ENCODE peak calls at places on chromosome 1, in nine cellular contexts. W is neuronal stem cell; E is activated gamma-delta T cell treated with Interleukin-2 at 50 U/mL for 16 hours; T is C1 segment of cervical spinal cord; L is stimulated activated CD4-positive, alpha-beta T cell treated with anti-CD3 and anti-CD28 coated beads, Interleukin-1b, Interleukin-23, amount 100 ng/mL, for 48 hours; R is SHP77; F is kidney; M is cerebellum; D is ureter. Y is an unnamed sample.

GRCh38 chr1:200558866-200559459 is 61.6 kb downstream of the KIF14 start:
- DNase-seq in D (no peak), R (peak), T (no peak), M (peak), W (no peak), L (no peak), E (no peak), F (no peak), Y (no peak)

GRCh38 chr1:229480500-229480899 is 27.6 kb downstream of the NUP133 start:
- DNase-seq in D (no peak), F (no peak), M (no peak), W (no peak), L (no peak), T (no peak), R (no peak), E (no peak), Y (no peak)

GRCh38 chr1:230103341-230104173 is 36.5 kb downstream of the GALNT2 start:
- DNase-seq in M (no peak), D (no peak), L (no peak), E (no peak), F (no peak), W (no peak), R (no peak), T (no peak), Y (no peak)

GRCh38 chr1:165444897-165445370 is at the start of gene RXRG:
- DNase-seq in E (no peak), F (peak), D (no peak), R (no peak), M (no peak), T (peak), W (peak), L (peak), Y (peak)

GRCh38 chr1:172351347-172351746 is 69.1 kb upstream of the C1orf105 start:
- DNase-seq in M (no peak), T (no peak), W (no peak), E (no peak), D (no peak), F (no peak), L (no peak), R (no peak), Y (no peak)

GRCh38 chr1:149931212-149931805 is 3.7 kb upstream of the SF3B4 start:
- DNase-seq in W (no peak), T (no peak), D (no peak), R (no peak), M (no peak), F (no peak), L (no peak), E (no peak), Y (no peak)

GRCh38 chr1:52636701-52637695 is 4.0 kb downstream of the SHISAL2A start:
- DNase-seq in D (no peak), F (no peak), M (no peak), T (no peak), R (no peak), E (peak), W (no peak), L (peak), Y (no peak)

GRCh38 chr1:67679691-67680090 is 5.3 kb upstream of the GADD45A start:
- DNase-seq in L (no peak), E (no peak), R (no peak), T (no peak), F (no peak), W (no peak), M (no peak), D (no peak), Y (no peak)

GRCh38 chr1:175338447-175339135 is 146.0 kb upstream of the KIAA0040 start:
- DNase-seq in T (no peak), E (peak), W (no peak), D (no peak), L (peak), F (no peak), M (no peak), R (peak), Y (no peak)

GRCh38 chr1:9842781-9843575 is 19.2 kb upstream of the CLSTN1 start:
- DNase-seq in E (no peak), F (peak), D (no peak), M (peak), L (no peak), W (no peak), T (no peak), R (peak), Y (peak)

GRCh38 chr1:43438576-43439120 is 15.1 kb downstream of the HYI start:
- DNase-seq in L (no peak), E (no peak), R (no peak), F (peak), M (no peak), T (no peak), W (no peak), D (no peak), Y (peak)

GRCh38 chr1:241640867-241641542 is 836 bp upstream of the CHML start:
- DNase-seq in E (no peak), T (no peak), L (no peak), F (no peak), M (peak), D (no peak), R (peak), W (no peak), Y (no peak)

GRCh38 chr1:169816617-169817016 is 21.9 kb upstream of the METTL18 start:
- DNase-seq in W (no peak), E (no peak), M (no peak), D (no peak), R (no peak), T (no peak), L (no peak), F (no peak), Y (no peak)

GRCh38 chr1:220775238-220775853 is 11.4 kb upstream of the MTARC1 start:
- DNase-seq in D (no peak), M (no peak), F (no peak), W (no peak), L (peak), E (peak), T (no peak), R (peak), Y (peak)

GRCh38 chr1:77424236-77424635 is 142.4 kb downstream of the AK5 start:
- DNase-seq in W (no peak), D (no peak), M (no peak), F (no peak), T (no peak), L (no peak), E (no peak), R (no peak), Y (no peak)

GRCh38 chr1:10781137-10781536 is 15.3 kb downstream of the CASZ1 start:
- DNase-seq in T (no peak), R (no peak), L (no peak), D (no peak), E (no peak), M (no peak), F (peak), W (no peak), Y (peak)

GRCh38 chr1:204174958-204175357 is 8.8 kb upstream of the REN start:
- DNase-seq in L (no peak), R (no peak), T (no peak), F (no peak), E (no peak), M (no peak), D (no peak), W (no peak), Y (no peak)

GRCh38 chr1:119715542-119715941 is 3.8 kb downstream of the PHGDH start:
- DNase-seq in M (no peak), T (no peak), F (no peak), D (no peak), R (no peak), L (no peak), W (no peak), E (no peak), Y (no peak)

GRCh38 chr1:150562384-150563339 is 13.5 kb downstream of the ADAMTSL4 start:
- DNase-seq in W (no peak), M (no peak), D (peak), R (peak), T (no peak), L (peak), E (peak), F (no peak), Y (peak)

GRCh38 chr1:116325922-116326321 is 47.1 kb upstream of the ATP1A1 start:
- DNase-seq in T (no peak), R (peak), F (no peak), E (peak), W (no peak), D (no peak), M (no peak), L (peak), Y (no peak)

GRCh38 chr1:109277434-109278204 is 5.3 kb downstream of the PSRC1 start:
- DNase-seq in E (peak), F (peak), L (peak), R (peak), D (peak), W (peak), M (peak), T (peak), Y (peak)

GRCh38 chr1:206744683-206745082 is 25.9 kb upstream of the IL19 start:
- DNase-seq in M (no peak), D (no peak), R (no peak), W (no peak), L (no peak), E (no peak), T (no peak), F (no peak), Y (no peak)

GRCh38 chr1:32331549-32331948 is 4.5 kb downstream of the MARCKSL1 start:
- DNase-seq in L (no peak), T (no peak), M (no peak), E (no peak), W (no peak), D (no peak), R (no peak), F (peak), Y (no peak)

GRCh38 chr1:37143818-37144217 is 109.5 kb upstream of the GRIK3 start:
- DNase-seq in M (no peak), E (no peak), L (no peak), W (peak), T (no peak), R (no peak), D (no peak), F (no peak), Y (no peak)

GRCh38 chr1:243496173-243496553 is 240.3 kb downstream of the SDCCAG8 start:
- DNase-seq in M (peak), E (no peak), F (peak), T (peak), D (peak), W (no peak), R (peak), L (no peak), Y (no peak)

GRCh38 chr1:4323309-4323708 is 331.1 kb upstream of the AJAP1 start:
- DNase-seq in L (no peak), T (no peak), M (no peak), E (no peak), F (no peak), W (no peak), R (no peak), D (no peak), Y (no peak)

GRCh38 chr1:57218487-57219079 is 205.3 kb downstream of the DAB1 start:
- DNase-seq in L (no peak), E (no peak), M (no peak), D (no peak), F (no peak), T (no peak), R (no peak), W (no peak), Y (no peak)

GRCh38 chr1:118588566-118588965 is 399.6 kb downstream of the TBX15 start:
- DNase-seq in W (no peak), R (no peak), E (no peak), L (no peak), M (no peak), D (no peak), F (no peak), T (no peak), Y (no peak)

Y was measured in stomach.